ENCODE peak calls at places on chromosomes 16 and 17, in four cellular contexts. One of them, this sample, is unnamed. For H3K9me3 and H3K27me3, the result is how much of the 10 kb centered on the place peaks cover.

GRCh38 chr17:67821871-67822367 is 3.4 kb upstream of the BPTF start:
- DNase-seq in PC-9: no peak
- DNase-seq in keratinocyte: no peak
- DNase-seq in lung: no peak
- DNase-seq in this sample: no peak

GRCh38 chr16:66705790-66706505 is 9.4 kb upstream of the CMTM4 start:
- DNase-seq in PC-9: no peak
- DNase-seq in keratinocyte: no peak
- DNase-seq in lung: peak
- DNase-seq in this sample: peak

GRCh38 chr16:27228036-27228435 is 24.7 kb downstream of the KDM8 start:
- DNase-seq in keratinocyte: no peak
- DNase-seq in PC-9: no peak
- DNase-seq in lung: no peak
- DNase-seq in this sample: no peak

GRCh38 chr17:8436169-8436932 is 667 bp downstream of the NDEL1 start:
- DNase-seq in keratinocyte: no peak
- DNase-seq in PC-9: peak
- DNase-seq in lung: peak
- DNase-seq in this sample: peak

GRCh38 chr16:64952177-64952576 is 169.7 kb downstream of the CDH11 start:
- DNase-seq in lung: no peak
- DNase-seq in PC-9: no peak
- DNase-seq in keratinocyte: no peak
- DNase-seq in this sample: no peak

GRCh38 chr16:20938426-20938825 is 37.9 kb downstream of the LYRM1 start:
- DNase-seq in PC-9: peak
- DNase-seq in keratinocyte: no peak
- DNase-seq in lung: no peak
- DNase-seq in this sample: peak

GRCh38 chr17:63681530-63681929 is 18.4 kb downstream of the LIMD2 start:
- DNase-seq in lung: no peak
- DNase-seq in PC-9: no peak
- DNase-seq in keratinocyte: no peak
- DNase-seq in this sample: peak

GRCh38 chr16:11546522-11547485 is 39.9 kb downstream of the LITAF start:
- DNase-seq in lung: no peak
- DNase-seq in keratinocyte: no peak
- DNase-seq in PC-9: no peak
- DNase-seq in this sample: peak

DNA sequence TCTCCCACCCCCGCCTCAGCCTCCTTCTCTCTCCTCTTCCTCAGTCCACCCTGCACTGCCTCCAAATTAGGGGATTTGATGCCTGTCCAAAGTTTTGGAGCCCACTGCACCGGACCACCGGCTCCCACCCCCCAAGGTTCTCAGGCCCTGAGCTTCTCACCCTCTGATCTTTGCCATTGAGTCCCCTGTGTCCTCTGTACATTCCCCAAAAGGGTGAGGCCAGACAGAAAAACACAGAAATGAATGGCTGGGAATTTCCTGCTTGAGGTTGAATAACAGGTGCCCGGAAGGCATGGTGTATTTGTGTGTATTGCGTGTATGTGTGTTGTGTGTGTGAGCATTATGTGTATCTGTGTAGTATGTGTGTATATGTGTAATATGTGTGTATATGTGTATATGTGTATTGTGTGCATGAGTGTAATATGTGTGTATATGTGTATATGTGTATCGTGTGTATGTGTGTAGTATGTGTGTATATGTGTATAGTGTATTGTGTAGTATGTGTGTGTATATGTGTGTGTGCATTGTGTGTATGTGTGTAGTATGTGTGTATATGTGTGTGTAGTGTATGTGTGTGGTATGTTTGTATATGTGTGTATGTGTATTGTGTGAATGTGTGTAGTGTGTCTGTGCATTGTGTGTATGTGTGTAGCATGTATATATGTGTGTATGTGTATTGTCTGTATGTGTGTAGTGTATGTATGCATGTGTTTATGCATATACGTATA is 16.0 kb upstream of the CCL17 start:
- DNase-seq in lung: no peak
- DNase-seq in keratinocyte: no peak
- DNase-seq in PC-9: peak
- DNase-seq in this sample: no peak
- H3K4me3 ChIP-seq in lung: no peak
- H3K4me3 ChIP-seq in keratinocyte: no peak
- H3K4me3 ChIP-seq in PC-9: no peak
- H3K4me3 ChIP-seq in this sample: no peak

DNA sequence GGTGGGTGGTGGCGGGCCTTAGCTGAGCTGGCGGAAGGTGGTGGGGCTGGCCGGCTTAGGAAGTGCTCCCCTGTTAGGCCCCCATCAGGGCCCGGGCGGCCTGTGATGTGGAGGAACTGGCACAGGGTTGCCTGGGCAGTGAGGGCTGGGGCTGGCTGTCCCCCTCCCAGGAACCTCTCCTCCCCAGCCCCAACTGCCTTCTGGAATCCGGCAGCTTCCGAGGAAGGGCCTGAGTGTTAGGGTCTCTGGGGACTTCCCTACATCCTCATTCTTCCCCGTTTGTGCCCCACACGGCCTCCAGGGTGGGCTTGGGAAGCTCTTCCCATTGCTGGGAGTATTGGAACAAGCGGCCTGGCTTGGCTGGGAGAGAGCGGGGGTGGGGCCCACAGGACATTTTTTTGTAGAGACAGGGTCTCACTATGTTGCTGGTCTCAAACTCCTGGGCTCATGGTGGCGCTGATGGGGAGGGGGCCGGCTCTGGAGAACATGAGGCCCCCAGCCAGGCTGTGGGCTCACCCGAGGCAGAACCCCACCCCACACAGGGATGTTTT is 89.9 kb upstream of the CIBAR2 start:
- DNase-seq in lung: no peak
- DNase-seq in keratinocyte: no peak
- DNase-seq in PC-9: no peak
- DNase-seq in this sample: no peak
- H3K9me3 ChIP-seq in lung: under half
- H3K9me3 ChIP-seq in keratinocyte: under half
- H3K9me3 ChIP-seq in PC-9: under half
- H3K9me3 ChIP-seq in this sample: under half

GRCh38 chr17:48228720-48229119 is 121.2 kb downstream of the SNX11 start:
- DNase-seq in lung: no peak
- DNase-seq in keratinocyte: no peak
- DNase-seq in PC-9: no peak
- DNase-seq in this sample: no peak
- H3K27me3 ChIP-seq in lung: under half
- H3K27me3 ChIP-seq in keratinocyte: under half
- H3K27me3 ChIP-seq in PC-9: under half
- H3K27me3 ChIP-seq in this sample: under half

DNA sequence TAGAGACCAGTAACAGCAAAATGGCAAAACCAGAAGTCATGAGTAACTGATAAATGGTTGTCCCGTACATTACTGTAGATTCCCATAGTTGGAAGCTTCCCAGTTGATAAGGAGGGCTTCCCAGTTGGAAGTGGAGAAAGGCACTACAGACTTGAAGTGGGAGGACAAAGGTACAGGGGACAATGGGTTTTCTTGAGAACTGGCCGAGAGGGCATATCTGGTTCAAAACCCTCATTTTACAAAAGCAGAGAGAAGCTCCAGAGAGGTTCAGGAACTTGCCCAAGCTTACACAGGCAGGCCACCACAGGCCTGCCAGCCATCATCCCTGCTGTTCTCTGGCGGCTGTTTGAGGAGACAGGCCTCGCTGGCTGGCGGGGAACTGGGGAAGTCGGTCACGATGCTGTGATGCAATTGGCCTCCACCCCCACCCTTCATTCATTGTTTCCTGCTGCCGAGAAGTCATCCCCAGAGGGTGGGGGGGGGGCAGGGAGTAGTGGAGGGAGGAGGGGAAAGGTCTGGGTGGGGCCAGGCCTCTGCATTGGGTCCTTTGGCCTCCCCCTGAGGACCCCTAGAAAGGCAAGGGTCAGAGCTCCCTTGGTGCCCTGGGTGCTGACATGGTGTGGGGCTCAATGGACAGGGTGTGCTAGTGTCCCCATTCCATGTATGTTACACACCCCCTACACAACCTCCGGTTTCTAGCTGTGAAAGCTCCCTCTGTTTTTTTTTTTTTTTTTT is 3.0 kb downstream of the UBALD2 start:
- DNase-seq in lung: peak
- DNase-seq in keratinocyte: peak
- DNase-seq in PC-9: no peak
- DNase-seq in this sample: no peak
- H3K4me3 ChIP-seq in lung: no peak
- H3K4me3 ChIP-seq in keratinocyte: no peak
- H3K4me3 ChIP-seq in PC-9: no peak
- H3K4me3 ChIP-seq in this sample: no peak

DNA sequence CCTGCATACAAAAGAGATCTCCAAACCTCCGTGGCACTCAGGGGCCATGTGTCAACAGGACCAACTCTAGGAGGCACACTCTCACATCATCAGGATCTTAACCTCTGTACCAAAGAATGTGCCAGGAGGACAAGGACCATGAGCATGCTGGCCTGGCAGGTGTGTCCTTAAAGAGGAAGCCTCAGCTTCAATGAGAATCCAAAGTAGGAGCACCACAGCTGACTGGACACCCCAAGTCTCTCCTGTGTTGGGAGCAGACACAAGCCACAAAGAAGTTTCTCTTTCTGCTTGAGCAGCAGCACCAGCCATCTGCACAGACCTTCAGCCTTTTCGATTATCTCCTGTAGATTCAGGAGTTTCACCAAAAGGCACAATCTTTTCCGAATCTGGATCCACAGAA is 1734.5 kb downstream of the TP53TG3F start:
- DNase-seq in PC-9: no peak
- DNase-seq in keratinocyte: no peak
- DNase-seq in lung: no peak
- DNase-seq in this sample: no peak
- H3K9me3 ChIP-seq in PC-9: under half
- H3K9me3 ChIP-seq in keratinocyte: under half
- H3K9me3 ChIP-seq in lung: under half
- H3K9me3 ChIP-seq in this sample: under half

DNA sequence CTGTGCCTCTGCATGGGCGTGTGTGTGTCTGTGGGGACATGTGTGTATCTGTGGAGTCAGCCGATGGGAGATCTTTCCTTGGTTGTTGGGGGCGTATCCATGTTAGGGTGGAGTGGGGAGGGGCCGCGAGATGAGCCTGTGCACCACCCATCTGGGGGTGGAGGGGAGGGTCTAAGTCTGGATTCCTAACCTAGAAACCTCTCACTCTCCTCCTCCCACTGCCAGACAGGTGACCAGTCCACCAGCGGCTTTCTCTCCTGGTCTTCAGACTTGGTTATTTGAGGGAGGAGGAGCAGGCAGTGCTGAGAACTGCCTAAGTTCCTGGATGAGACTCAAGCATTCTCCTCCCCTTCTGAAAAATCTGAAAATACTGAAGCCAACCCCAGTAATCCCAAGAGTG is 881 bp upstream of the NEUROD2 start:
- DNase-seq in lung: no peak
- DNase-seq in keratinocyte: no peak
- DNase-seq in PC-9: no peak
- DNase-seq in this sample: no peak
- H3K27me3 ChIP-seq in lung: under half
- H3K27me3 ChIP-seq in keratinocyte: half or more
- H3K27me3 ChIP-seq in PC-9: under half
- H3K27me3 ChIP-seq in this sample: half or more

GRCh38 chr16:15602285-15603044 is 40.5 kb downstream of the MARF1 start:
- DNase-seq in lung: no peak
- DNase-seq in PC-9: no peak
- DNase-seq in keratinocyte: no peak
- DNase-seq in this sample: no peak

GRCh38 chr16:15606521-15607220 is 36.3 kb downstream of the MARF1 start:
- DNase-seq in PC-9: no peak
- DNase-seq in keratinocyte: no peak
- DNase-seq in lung: no peak
- DNase-seq in this sample: no peak

GRCh38 chr16:15605869-15606520 is 37.0 kb downstream of the MARF1 start:
- DNase-seq in keratinocyte: no peak
- DNase-seq in lung: no peak
- DNase-seq in PC-9: no peak
- DNase-seq in this sample: no peak

GRCh38 chr16:15607700-15608396 is 35.1 kb downstream of the MARF1 start:
- DNase-seq in PC-9: no peak
- DNase-seq in lung: no peak
- DNase-seq in keratinocyte: no peak
- DNase-seq in this sample: peak

GRCh38 chr16:15604460-15605390 is 38.2 kb downstream of the MARF1 start:
- DNase-seq in PC-9: no peak
- DNase-seq in keratinocyte: no peak
- DNase-seq in lung: no peak
- DNase-seq in this sample: peak
- H3K4me3 ChIP-seq in PC-9: no peak
- H3K4me3 ChIP-seq in keratinocyte: no peak
- H3K4me3 ChIP-seq in lung: no peak
- H3K4me3 ChIP-seq in this sample: no peak